ENCODE peak calls at places on chromosomes 16 and 17, in six cellular contexts. B is OCI-LY7; X is kidney; V is stimulated activated CD8-positive, alpha-beta memory T cell treated with anti-CD3 and anti-CD28 coated beads, Interleukin-15, amount 100 ng/mL, for 24 hours; Y is activated naive CD4-positive, alpha-beta T cell treated with anti-CD3 and anti-CD28 coated beads for 36 hours; C is HCT116. I is an unnamed sample.

GRCh38 chr17:73283841-73284282 is 22.2 kb upstream of the CPSF4L start:
- DNase-seq in C (no peak), X (no peak), Y (no peak), V (no peak), B (no peak), I (no peak)

GRCh38 chr17:31596382-31597323 is 205.2 kb downstream of the RAB11FIP4 start:
- DNase-seq in X (peak), Y (peak), C (peak), B (peak), V (no peak), I (no peak)

GRCh38 chr17:44733753-44734152 is 25.0 kb upstream of the ADAM11 start:
- DNase-seq in C (no peak), V (no peak), B (peak), X (no peak), Y (no peak), I (no peak)

GRCh38 chr16:87853411-87854052 is 15.8 kb downstream of the SLC7A5 start:
- DNase-seq in Y (peak), X (peak), V (peak), C (peak), B (peak), I (peak)

GRCh38 chr17:81851423-81851822 is 8.9 kb downstream of the P4HB start:
- DNase-seq in B (no peak), Y (no peak), V (no peak), C (no peak), X (no peak), I (no peak)

GRCh38 chr17:35491417-35491816 is 42.9 kb upstream of the SLFN13 start:
- DNase-seq in B (no peak), C (no peak), V (no peak), X (no peak), Y (no peak), I (no peak)

GRCh38 chr17:78014651-78015050 is 56.1 kb downstream of the TNRC6C start:
- DNase-seq in X (no peak), B (no peak), V (no peak), C (no peak), Y (no peak), I (no peak)

GRCh38 chr16:56481468-56482112 is 30.2 kb downstream of the OGFOD1 start:
- DNase-seq in C (no peak), B (no peak), X (no peak), V (no peak), Y (no peak), I (no peak)

GRCh38 chr16:17082126-17082882 is 388.5 kb downstream of the XYLT1 start:
- DNase-seq in Y (no peak), C (no peak), X (no peak), B (no peak), V (no peak), I (no peak)

GRCh38 chr16:56286819-56287218 is 95.5 kb downstream of the GNAO1 start:
- DNase-seq in Y (no peak), X (no peak), V (no peak), C (no peak), B (no peak), I (no peak)

GRCh38 chr17:35795007-35795870 is at the start of gene MMP28:
- DNase-seq in V (no peak), B (no peak), C (no peak), X (peak), Y (peak), I (no peak)

GRCh38 chr17:41971721-41972523 is 5.3 kb downstream of the CNP start:
- DNase-seq in Y (no peak), X (peak), V (no peak), B (no peak), C (no peak), I (no peak)

GRCh38 chr16:10939649-10940206 is 2.5 kb downstream of the DEXI start:
- DNase-seq in V (no peak), C (no peak), Y (no peak), B (no peak), X (no peak), I (no peak)

GRCh38 chr17:40350410-40351184 is 13.9 kb downstream of the GJD3 start:
- DNase-seq in B (no peak), C (no peak), V (no peak), Y (no peak), X (no peak), I (no peak)

GRCh38 chr17:38881600-38882191 is 11.8 kb downstream of the LASP1 start:
- DNase-seq in X (peak), Y (peak), B (peak), V (no peak), C (no peak), I (no peak)

GRCh38 chr17:60354223-60354622 is 37.7 kb downstream of the USP32 start:
- DNase-seq in C (no peak), Y (no peak), V (no peak), X (no peak), B (no peak), I (no peak)

GRCh38 chr17:83144421-83145357 is 65.3 kb downstream of the METRNL start:
- DNase-seq in V (no peak), Y (no peak), X (peak), C (no peak), B (no peak), I (no peak)

GRCh38 chr17:39580082-39580468 is 27.6 kb downstream of the NEUROD2 start:
- DNase-seq in Y (no peak), B (no peak), C (no peak), V (no peak), X (no peak), I (no peak)

GRCh38 chr16:23974223-23974622 is 138.4 kb downstream of the PRKCB start:
- DNase-seq in C (no peak), X (no peak), B (no peak), V (no peak), Y (no peak), I (no peak)

GRCh38 chr16:66511615-66512500 is 38.1 kb downstream of the TK2 start:
- DNase-seq in X (no peak), V (no peak), C (peak), Y (peak), B (peak), I (no peak)

GRCh38 chr16:68238029-68238345 is 2.1 kb upstream of the ESRP2 start:
- DNase-seq in V (no peak), C (no peak), X (no peak), B (no peak), Y (no peak), I (no peak)

GRCh38 chr17:13599808-13600398 is 1.8 kb downstream of the HS3ST3A1 start:
- DNase-seq in Y (no peak), X (no peak), V (no peak), C (no peak), B (no peak), I (no peak)

GRCh38 chr17:83012873-83013778 is 66.3 kb upstream of the METRNL start:
- DNase-seq in B (no peak), V (no peak), X (no peak), Y (no peak), C (no peak), I (no peak)

GRCh38 chr17:4072487-4073157 is 70.2 kb downstream of the ZZEF1 start:
- DNase-seq in Y (no peak), B (no peak), C (no peak), V (no peak), X (no peak), I (no peak)

GRCh38 chr16:53775821-53776431 is 72.0 kb downstream of the FTO start:
- DNase-seq in V (no peak), Y (no peak), C (no peak), X (no peak), B (no peak), I (peak)

GRCh38 chr17:7034955-7035590 is 742 bp upstream of the SLC16A13 start:
- DNase-seq in X (no peak), B (peak), Y (peak), V (no peak), C (no peak), I (no peak)

GRCh38 chr16:77975942-77976341 is 46.4 kb upstream of the CLEC3A start:
- DNase-seq in V (no peak), B (no peak), Y (no peak), X (no peak), C (no peak), I (no peak)

GRCh38 chr17:10337976-10338375 is 34.8 kb downstream of the MYH13 start:
- DNase-seq in X (no peak), C (no peak), Y (no peak), V (no peak), B (no peak), I (no peak)

GRCh38 chr17:41888332-41888965 is 23.2 kb upstream of the KLHL11 start:
- DNase-seq in B (no peak), C (no peak), X (no peak), Y (no peak), V (no peak), I (no peak)

GRCh38 chr16:51103590-51103989 is 47.5 kb downstream of the SALL1 start:
- DNase-seq in V (no peak), C (no peak), Y (no peak), B (no peak), X (no peak), I (no peak)

GRCh38 chr16:75483222-75483621 is 12.0 kb downstream of the CHST6 start:
- DNase-seq in Y (no peak), C (peak), V (no peak), X (no peak), B (no peak), I (no peak)